ENCODE peak calls at places on chromosome 17, in four cellular contexts. D is K562, G is HCT116, B is GM23248. L is an unnamed sample. For H3K4me1, the result is how much of the 10 kb centered on the place peaks cover.

GRCh38 chr17:52982331-52982730 is 823.8 kb upstream of the CA10 start:
- DNase-seq in B (no peak), D (no peak), G (no peak), L (no peak)

GRCh38 chr17:78523939-78524655 is 53.1 kb downstream of the DNAH17 start:
- DNase-seq in D (no peak), B (no peak), G (no peak), L (no peak)

GRCh38 chr17:59311051-59311468 is 20.4 kb upstream of the YPEL2 start:
- DNase-seq in G (peak), B (peak), D (peak), L (peak)

GRCh38 chr17:80499961-80500665 is 23.7 kb upstream of the NPTX1 start:
- DNase-seq in G (no peak), B (no peak), D (no peak), L (no peak)

GRCh38 chr17:80822700-80823410 is 168.8 kb upstream of the CHMP6 start:
- DNase-seq in G (no peak), B (no peak), D (peak), L (no peak)

GRCh38 chr17:27367121-27367981 is 73.4 kb downstream of the WSB1 start:
- DNase-seq in B (no peak), G (no peak), D (no peak), L (no peak)

GRCh38 chr17:17613708-17614114 is 22.2 kb upstream of the PEMT start:
- DNase-seq in D (peak), G (peak), B (peak), L (peak)

GRCh38 chr17:43477832-43478634 is 5.7 kb upstream of the DHX8 start:
- DNase-seq in D (no peak), G (no peak), B (peak), L (no peak)

GRCh38 chr17:21215935-21216334 is 2.0 kb upstream of the TMEM11 start:
- DNase-seq in D (no peak), G (no peak), B (no peak), L (no peak)

GRCh38 chr17:1060991-1061390 is 64.1 kb downstream of the TIMM22 start:
- DNase-seq in B (peak), D (no peak), G (peak), L (peak)

GRCh38 chr17:57569860-57570259 is 175.2 kb downstream of the CCDC182 start:
- DNase-seq in B (no peak), G (no peak), D (no peak), L (no peak)

GRCh38 chr17:63116967-63117366 is 150.9 kb downstream of the TANC2 start:
- DNase-seq in B (peak), D (peak), G (no peak), L (peak)

GRCh38 chr17:74373838-74374606 is 6.7 kb downstream of the GPR142 start:
- DNase-seq in D (no peak), G (no peak), B (no peak), L (no peak)

GRCh38 chr17:36703860-36704266 is 102.5 kb downstream of the MRM1 start:
- DNase-seq in B (peak), D (peak), G (no peak), L (peak)

GRCh38 chr17:79039171-79039570 is 15.2 kb downstream of the C1QTNF1 start:
- DNase-seq in D (no peak), B (no peak), G (no peak), L (no peak)

GRCh38 chr17:32275060-32276042 is 9.7 kb downstream of the RHBDL3 start:
- DNase-seq in G (peak), D (peak), B (peak), L (peak)

GRCh38 chr17:3513305-3514035 is 37.7 kb downstream of the ASPA start:
- DNase-seq in G (no peak), D (peak), B (no peak), L (no peak)

GRCh38 chr17:13601776-13602551 is at the start of gene HS3ST3A1:
- DNase-seq in D (peak), G (no peak), B (peak), L (peak)

GRCh38 chr17:50117202-50118040 is 12.5 kb downstream of the SAMD14 start:
- DNase-seq in G (peak), D (peak), B (peak), L (peak)

GRCh38 chr17:81509687-81510523 is 2.7 kb downstream of the ACTG1 start:
- DNase-seq in G (no peak), D (no peak), B (peak), L (no peak)

GRCh38 chr17:2213291-2213960 is 90.2 kb downstream of the SMG6 start:
- DNase-seq in D (no peak), G (no peak), B (peak), L (no peak)

GRCh38 chr17:2723997-2724782 is 12.6 kb upstream of the CLUH start:
- DNase-seq in B (peak), G (no peak), D (peak), L (no peak)

GRCh38 chr17:52096056-52096455 is 62.5 kb downstream of the CA10 start:
- DNase-seq in G (no peak), D (no peak), B (no peak), L (no peak)

GRCh38 chr17:53092072-53092471 is 730.7 kb upstream of the KIF2B start:
- DNase-seq in G (no peak), D (no peak), B (no peak), L (no peak)

GRCh38 chr17:13931111-13931526 is 138.2 kb upstream of the COX10 start:
- DNase-seq in G (no peak), B (peak), D (no peak), L (no peak)

GRCh38 chr17:50353600-50354195 is 7.8 kb downstream of the XYLT2 start:
- DNase-seq in D (no peak), B (no peak), G (no peak), L (no peak)

GRCh38 chr17:78442648-78443128 is 64.2 kb downstream of the PGS1 start:
- DNase-seq in G (no peak), D (no peak), B (peak), L (no peak)

GRCh38 chr17:65785109-65785508 is 223.7 kb upstream of the AXIN2 start:
- DNase-seq in B (peak), D (no peak), G (peak), L (peak)

GRCh38 chr17:82316651-82317393 is 586 bp downstream of the CD7 start:
- DNase-seq in G (no peak), D (no peak), B (no peak), L (no peak)

GRCh38 chr17:61579961-61580360 is 11.1 kb downstream of the NACA2 start:
- DNase-seq in D (no peak), G (no peak), B (peak), L (no peak)

GRCh38 chr17:50707296-50708049 is at the start of gene ANKRD40:
- DNase-seq in G (peak), D (peak), B (peak), L (peak)

GRCh38 chr17:61468263-61468907 is 16.2 kb downstream of the TBX4 start:
- DNase-seq in D (no peak), B (no peak), G (no peak), L (no peak)

GRCh38 chr17:49556183-49556943 is 19.3 kb upstream of the NXPH3 start:
- DNase-seq in B (peak), G (peak), D (peak), L (peak)

GRCh38 chr17:67466251-67466650 is 89.2 kb downstream of the PITPNC1 start:
- DNase-seq in B (no peak), D (no peak), G (no peak), L (no peak)

GRCh38 chr17:75570034-75570676 is 17.4 kb upstream of the MYO15B start:
- DNase-seq in D (no peak), B (no peak), G (no peak), L (no peak)

GRCh38 chr17:2303278-2304188 is at the start of the genes SMG6 and SRR:
- DNase-seq in G (peak), B (peak), D (peak), L (peak)

DNA sequence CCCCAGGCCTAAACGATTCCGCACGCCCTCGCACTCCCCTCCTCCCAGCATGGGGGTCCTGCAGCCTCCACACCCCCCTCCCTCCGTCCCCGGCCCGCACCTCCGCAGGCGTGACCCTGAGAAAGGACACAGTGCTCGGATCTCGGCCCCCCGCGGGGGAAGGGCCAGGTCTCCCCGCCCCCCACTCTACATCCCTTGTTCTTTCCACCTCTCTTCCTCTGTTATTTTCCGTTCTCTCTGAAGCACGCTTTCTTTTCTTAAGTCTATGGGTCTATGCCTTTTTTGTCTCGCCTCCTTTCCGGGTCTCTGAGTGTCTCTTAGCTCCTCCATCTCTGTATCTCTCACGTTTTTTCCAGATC is 2.0 kb upstream of the HES7 start:
- DNase-seq in B (no peak), D (peak), G (no peak), L (peak)
- H3K9ac ChIP-seq in B (peak), D (peak), G (peak), L (peak)

GRCh38 chr17:64449545-64449944 is 630 bp downstream of the MILR1 start:
- DNase-seq in B (peak), G (no peak), D (no peak), L (no peak)
- H3K4me1 ChIP-seq in B (under half), G (under half), D (under half), L (under half)

DNA sequence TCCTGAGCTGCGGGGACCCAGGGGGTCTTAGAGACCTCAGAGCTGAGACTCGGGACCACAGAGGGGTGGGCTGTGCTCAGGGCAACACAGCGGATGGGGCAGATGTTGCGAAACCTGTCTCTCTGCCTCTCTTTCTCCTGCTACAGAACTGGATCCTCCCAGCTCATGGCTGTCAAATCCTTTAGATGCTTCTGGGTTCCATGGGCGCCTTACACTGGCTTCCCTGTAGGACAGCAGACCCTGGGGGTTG is 288.9 kb downstream of the SEC14L1 start:
- DNase-seq in G (no peak), B (no peak), D (no peak), L (no peak)
- H3K9ac ChIP-seq in G (no peak), B (peak), D (no peak), L (no peak)

GRCh38 chr17:7017827-7018200 is 5.0 kb upstream of the BCL6B start:
- DNase-seq in B (no peak), G (no peak), D (no peak), L (no peak)
- H3K4me1 ChIP-seq in B (under half), G (under half), D (half or more), L (under half)

GRCh38 chr17:46763416-46763815 is 55.1 kb downstream of the WNT3 start:
- DNase-seq in B (no peak), D (no peak), G (no peak), L (no peak)

GRCh38 chr17:46764709-46765401 is 53.6 kb downstream of the WNT3 start:
- DNase-seq in G (no peak), B (peak), D (peak), L (peak)

GRCh38 chr17:46765491-46765890 is 53.0 kb downstream of the WNT3 start:
- DNase-seq in G (no peak), B (no peak), D (no peak), L (no peak)

GRCh38 chr17:46766493-46767491 is 51.7 kb downstream of the WNT3 start:
- DNase-seq in G (no peak), D (no peak), B (no peak), L (no peak)

DNA sequence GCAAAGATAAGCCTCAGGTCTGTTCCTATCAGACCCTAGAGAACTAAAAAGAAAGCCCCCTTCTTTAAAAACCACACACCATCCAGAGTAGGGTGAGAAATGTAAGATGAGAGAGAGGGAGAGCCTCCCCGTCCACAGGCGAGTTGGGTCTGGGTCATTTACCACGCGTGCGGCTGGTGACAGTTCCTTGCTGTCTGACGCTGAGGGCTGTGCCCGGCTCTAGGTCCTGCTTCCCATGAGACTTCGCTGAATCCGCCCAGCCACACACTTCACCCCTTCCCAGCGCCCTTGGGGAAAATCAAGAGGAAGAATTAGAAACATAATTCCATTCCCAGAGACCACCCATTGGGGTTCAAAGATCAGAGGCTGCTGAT is 54.2 kb downstream of the WNT3 start:
- DNase-seq in D (no peak), G (no peak), B (no peak), L (no peak)
- H3K9ac ChIP-seq in D (peak), G (no peak), B (no peak), L (no peak)

GRCh38 chr17:45172232-45172540 is 10.5 kb downstream of the HEXIM2 start:
- DNase-seq in G (no peak), D (no peak), B (no peak), L (no peak)

GRCh38 chr17:45177563-45177962 is 15.9 kb downstream of the HEXIM2 start:
- DNase-seq in D (peak), B (no peak), G (no peak), L (no peak)

GRCh38 chr17:45171338-45172231 is 9.9 kb downstream of the HEXIM2 start:
- DNase-seq in B (peak), D (peak), G (no peak), L (peak)

GRCh38 chr17:45172541-45173286 is 11.0 kb downstream of the HEXIM2 start:
- DNase-seq in B (peak), D (no peak), G (peak), L (peak)

DNA sequence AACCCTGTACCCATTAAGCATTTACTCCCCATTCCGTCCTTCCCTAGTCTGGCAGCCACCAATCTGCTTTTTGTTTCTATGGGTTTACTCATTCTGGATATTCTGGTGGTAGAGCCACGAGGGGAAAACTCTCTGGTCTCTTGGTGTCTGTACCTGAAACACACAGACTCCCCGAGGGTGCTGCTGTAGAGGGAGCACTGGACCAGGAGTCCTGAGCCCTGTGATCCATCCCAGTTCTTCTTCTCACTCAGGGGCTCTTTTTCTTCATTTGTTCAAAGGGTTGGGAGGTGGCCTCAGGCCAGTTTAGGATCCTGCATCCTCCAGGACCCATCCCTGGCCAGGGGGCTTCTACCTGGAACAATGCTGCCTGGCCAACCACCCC is 14.1 kb downstream of the HEXIM2 start:
- DNase-seq in D (peak), G (no peak), B (peak), L (no peak)
- H3K4me1 ChIP-seq in D (under half), G (half or more), B (under half), L (under half)

GRCh38 chr17:7029659-7030058 is 6.2 kb upstream of the SLC16A13 start:
- DNase-seq in G (no peak), B (no peak), D (no peak), L (no peak)
- H3K9ac ChIP-seq in G (no peak), B (no peak), D (no peak), L (no peak)

GRCh38 chr17:4856271-4856936 is 23.3 kb downstream of the MINK1 start:
- DNase-seq in B (no peak), D (no peak), G (no peak), L (no peak)

GRCh38 chr17:4859816-4860625 is 26.9 kb downstream of the MINK1 start:
- DNase-seq in D (no peak), B (no peak), G (no peak), L (no peak)

GRCh38 chr17:4856937-4857314 is 23.8 kb downstream of the MINK1 start:
- DNase-seq in D (no peak), B (no peak), G (no peak), L (no peak)

GRCh38 chr17:4858880-4859260 is 25.7 kb downstream of the MINK1 start:
- DNase-seq in G (no peak), B (peak), D (no peak), L (peak)

GRCh38 chr17:4858068-4858879 is 25.1 kb downstream of the MINK1 start:
- DNase-seq in G (no peak), D (no peak), B (peak), L (no peak)
- H3K4me1 ChIP-seq in G (under half), D (under half), B (under half), L (half or more)

GRCh38 chr17:5131146-5131715 is 15.4 kb downstream of the USP6 start:
- DNase-seq in G (no peak), B (no peak), D (no peak), L (no peak)
- H3K9ac ChIP-seq in G (no peak), B (no peak), D (no peak), L (no peak)

GRCh38 chr17:72850410-72850809 is 242.1 kb downstream of the SLC39A11 start:
- DNase-seq in D (no peak), G (no peak), B (peak), L (peak)
- H3K4me1 ChIP-seq in D (under half), G (under half), B (under half), L (under half)

L was measured in mammary epithelial cell.